ENCODE peak calls at places on chromosome 2, in seven cellular contexts. T is C1 segment of cervical spinal cord; O is caudate nucleus; C is GM23248; J is lower lobe of right lung; R is NCI-H1105 treated with DMSO at 0.1 percent for 48 hours; Z is effector memory CD4-positive, alpha-beta T cell. Y is an unnamed sample.

GRCh38 chr2:219886615-219887014 is 259.2 kb downstream of the SLC4A3 start:
- DNase-seq in J (no peak), T (no peak), O (no peak), C (peak; percentile 45), R (no peak), Z (no peak), Y (peak; percentile 31)

GRCh38 chr2:23077599-23077998 is 307.4 kb upstream of the KLHL29 start:
- DNase-seq in C (no peak), Z (no peak), O (no peak), J (no peak), T (no peak), R (no peak), Y (no peak)

GRCh38 chr2:42135381-42136312 is 33.5 kb upstream of the EML4 start:
- DNase-seq in T (no peak), J (no peak), Z (no peak), C (no peak), R (no peak), O (no peak), Y (no peak)

GRCh38 chr2:231927566-231927890 is 1.3 kb upstream of the NPPC start:
- DNase-seq in J (no peak), O (no peak), Z (no peak), T (no peak), C (no peak), R (no peak), Y (no peak)

GRCh38 chr2:188512456-188512855 is 220.8 kb downstream of the GULP1 start:
- DNase-seq in T (no peak), O (no peak), C (peak; percentile 77), R (peak; percentile 62), Z (no peak), J (no peak), Y (peak; percentile 74)

GRCh38 chr2:27081984-27082772 is 3.8 kb downstream of the EMILIN1 start:
- DNase-seq in J (no peak), R (no peak), O (no peak), T (peak; percentile 56), C (no peak), Z (no peak), Y (no peak)

GRCh38 chr2:127627740-127628571 is 18.0 kb upstream of the GPR17 start:
- DNase-seq in Z (no peak), C (no peak), T (no peak), J (peak; percentile 39), O (no peak), R (no peak), Y (no peak)

GRCh38 chr2:113180131-113180946 is 6.6 kb downstream of the PSD4 start:
- DNase-seq in R (no peak), J (no peak), Z (no peak), T (no peak), C (no peak), O (no peak), Y (no peak)

GRCh38 chr2:177338177-177338721 is 54.3 kb upstream of the AGPS start:
- DNase-seq in T (no peak), C (peak; percentile 73), O (no peak), J (no peak), Z (no peak), R (no peak), Y (peak; percentile 77)

GRCh38 chr2:25617948-25618646 is 55.3 kb downstream of the DTNB start:
- DNase-seq in O (no peak), C (peak; percentile 85), T (no peak), J (no peak), R (no peak), Z (no peak), Y (peak; percentile 90)

GRCh38 chr2:69250981-69251380 is 136.0 kb downstream of the GFPT1 start:
- DNase-seq in T (no peak), C (peak; percentile 48), R (no peak), O (no peak), Z (no peak), J (no peak), Y (peak; percentile 22)

GRCh38 chr2:37156071-37156856 is 516 bp downstream of the EIF2AK2 start:
- DNase-seq in J (peak; percentile 63), O (peak; percentile 67), R (peak; percentile 32), Z (no peak), T (peak; percentile 42), C (peak; percentile 84), Y (peak; percentile 67)

GRCh38 chr2:172555272-172555521 is 693 bp upstream of the PDK1 start:
- DNase-seq in R (no peak), J (no peak), Z (no peak), C (no peak), O (no peak), T (no peak), Y (no peak)

GRCh38 chr2:188787002-188787660 is 187.0 kb upstream of the COL3A1 start:
- DNase-seq in R (no peak), O (no peak), T (no peak), C (peak; percentile 85), J (no peak), Z (no peak), Y (peak; percentile 96)

GRCh38 chr2:29011650-29012060 is 30.6 kb downstream of the TOGARAM2 start:
- DNase-seq in Z (peak; percentile 74), R (peak; percentile 35), O (no peak), T (no peak), J (peak; percentile 78), C (no peak), Y (no peak)

GRCh38 chr2:15691586-15692310 is 100.1 kb downstream of the DDX1 start:
- DNase-seq in O (no peak), R (no peak), T (no peak), C (no peak), J (no peak), Z (no peak), Y (no peak)

GRCh38 chr2:218166791-218167190 is at the start of gene CXCR1:
- DNase-seq in J (no peak), C (no peak), R (no peak), T (no peak), O (no peak), Z (peak; percentile 21), Y (no peak)

GRCh38 chr2:231129216-231129615 is 4.4 kb upstream of the HTR2B start:
- DNase-seq in O (no peak), R (no peak), C (no peak), J (no peak), T (no peak), Z (no peak), Y (peak; percentile 27)

GRCh38 chr2:162114291-162114690 is 37.8 kb downstream of the GCG start:
- DNase-seq in T (no peak), C (peak; percentile 20), J (no peak), R (no peak), Z (no peak), O (no peak), Y (peak; percentile 46)

GRCh38 chr2:159904127-159904564 is 106.1 kb upstream of the CD302 start:
- DNase-seq in R (no peak), C (peak; percentile 35), T (no peak), J (no peak), Z (peak; percentile 37), O (no peak), Y (peak; percentile 12)

GRCh38 chr2:238489896-238490295 is 63.2 kb downstream of the ASB1 start:
- DNase-seq in C (no peak), Z (no peak), R (no peak), T (no peak), O (no peak), J (no peak), Y (no peak)

GRCh38 chr2:170221317-170222288 is 43.7 kb downstream of the MYO3B start:
- DNase-seq in C (no peak), T (no peak), R (peak; percentile 39), Z (no peak), J (no peak), O (no peak), Y (peak; percentile 48)

GRCh38 chr2:198664349-198664748 is 793.4 kb downstream of the SATB2 start:
- DNase-seq in T (no peak), R (no peak), O (no peak), Z (no peak), J (no peak), C (peak; percentile 6), Y (peak; percentile 10)

GRCh38 chr2:147886136-147886535 is 41.3 kb downstream of the ACVR2A start:
- DNase-seq in C (no peak), T (no peak), J (no peak), O (no peak), Z (no peak), R (no peak), Y (no peak)